ENCODE peak calls at places on chromosomes 1 and 21, in four cellular contexts. M is GM12878, U is HepG2, F is K562. G is an unnamed sample.

GRCh38 chr1:181094402-181094801 is 5.9 kb downstream of the IER5 start:
- DNase-seq in M (no peak), F (no peak), U (no peak), G (no peak)

GRCh38 chr1:99503276-99503747 is 142.6 kb upstream of the PALMD start:
- DNase-seq in U (no peak), M (no peak), F (peak), G (no peak)

GRCh38 chr1:170594227-170594626 is 62.3 kb downstream of the GORAB start:
- DNase-seq in M (no peak), U (no peak), F (no peak), G (no peak)

GRCh38 chr1:22653741-22654140 is 705 bp downstream of the C1QB start:
- DNase-seq in U (no peak), M (no peak), F (no peak), G (no peak)

GRCh38 chr1:147273409-147274307 is 31.2 kb downstream of the CHD1L start:
- DNase-seq in M (peak), U (peak), F (peak), G (peak)

GRCh38 chr1:87790756-87791155 is 462.1 kb downstream of the LMO4 start:
- DNase-seq in M (no peak), F (no peak), U (no peak), G (no peak)

GRCh38 chr1:22229374-22229773 is 86.5 kb upstream of the WNT4 start:
- DNase-seq in M (no peak), F (no peak), U (no peak), G (no peak)

GRCh38 chr1:205301220-205301821 is 20.2 kb downstream of the NUAK2 start:
- DNase-seq in U (peak), F (no peak), M (no peak), G (peak)

GRCh38 chr1:53552146-53552940 is 93.1 kb downstream of the DMRTB1 start:
- DNase-seq in U (no peak), M (no peak), F (no peak), G (no peak)

GRCh38 chr1:202692959-202693555 is 17.2 kb downstream of the SYT2 start:
- DNase-seq in F (peak), M (no peak), U (peak), G (peak)

GRCh38 chr1:50346621-50347020 is 76.6 kb downstream of the DMRTA2 start:
- DNase-seq in M (no peak), U (no peak), F (no peak), G (no peak)

GRCh38 chr1:41900611-41901444 is 17.9 kb downstream of the HIVEP3 start:
- DNase-seq in U (no peak), M (no peak), F (no peak), G (no peak)

GRCh38 chr1:185720633-185721272 is 13.4 kb upstream of the HMCN1 start:
- DNase-seq in M (no peak), U (peak), F (no peak), G (no peak)

GRCh38 chr1:48741380-48741779 is 35.3 kb downstream of the BEND5 start:
- DNase-seq in F (no peak), M (no peak), U (no peak), G (no peak)

GRCh38 chr1:80023366-80023765 is 1016.8 kb upstream of the ADGRL4 start:
- DNase-seq in M (no peak), F (no peak), U (no peak), G (no peak)

GRCh38 chr1:3552751-3553150 is 58.6 kb downstream of the MEGF6 start:
- DNase-seq in F (no peak), U (no peak), M (no peak), G (no peak)

GRCh38 chr1:203367051-203367450 is 16.1 kb upstream of the FMOD start:
- DNase-seq in F (no peak), M (no peak), U (no peak), G (no peak)

GRCh38 chr1:151536499-151536898 is 3.6 kb upstream of the TUFT1 start:
- DNase-seq in M (no peak), F (no peak), U (no peak), G (no peak)

GRCh38 chr1:186559601-186560116 is 98.7 kb upstream of the PDC start:
- DNase-seq in F (no peak), M (no peak), U (no peak), G (no peak)

GRCh38 chr1:223010552-223011229 is 132.4 kb downstream of the TLR5 start:
- DNase-seq in F (no peak), U (peak), M (no peak), G (no peak)

GRCh38 chr1:157034137-157034800 is 11.3 kb downstream of the ARHGEF11 start:
- DNase-seq in U (peak), M (no peak), F (no peak), G (no peak)

GRCh38 chr1:210448293-210448892 is 119.7 kb downstream of the HHAT start:
- DNase-seq in M (no peak), F (peak), U (peak), G (peak)

GRCh38 chr1:228452194-228453021 is 34.8 kb upstream of the RNF187 start:
- DNase-seq in M (no peak), U (no peak), F (peak), G (no peak)

GRCh38 chr21:17726047-17726446 is 93.1 kb downstream of the C21orf91 start:
- DNase-seq in F (no peak), M (no peak), U (peak), G (peak)

GRCh38 chr1:70353641-70354331 is 736 bp downstream of the ANKRD13C start:
- DNase-seq in U (peak), M (peak), F (peak), G (peak)

GRCh38 chr1:100835866-100836842 is 58.5 kb downstream of the EXTL2 start:
- DNase-seq in U (no peak), F (no peak), M (no peak), G (no peak)

GRCh38 chr21:45256021-45256911 is 31.4 kb downstream of the POFUT2 start:
- DNase-seq in F (no peak), M (no peak), U (no peak), G (no peak)

GRCh38 chr1:38860464-38860816 is 868 bp upstream of the RRAGC start:
- DNase-seq in M (no peak), U (peak), F (peak), G (no peak)

GRCh38 chr1:222618880-222619321 is 1.0 kb downstream of the MIA3 start:
- DNase-seq in F (peak), M (no peak), U (peak), G (peak)

GRCh38 chr1:183023146-183023600 is at the start of gene LAMC1:
- DNase-seq in U (peak), F (peak), M (no peak), G (peak)

GRCh38 chr1:31954607-31955283 is 16.6 kb upstream of the PTP4A2 start:
- DNase-seq in F (peak), M (no peak), U (peak), G (no peak)
- TF ChIP-seq FOXM1 in F (peak), M (no peak), U (no peak), G (no peak)

GRCh38 chr21:32253215-32253641 is 25.6 kb downstream of the MIS18A start:
- DNase-seq in M (no peak), F (no peak), U (no peak), G (no peak)
- TF ChIP-seq TARDBP in M (no peak), F (no peak), U (no peak), G (no peak)

GRCh38 chr1:230878584-230878975 is 10.3 kb upstream of the C1orf198 start:
- DNase-seq in F (no peak), M (no peak), U (no peak), G (no peak)
- TF ChIP-seq FOXM1 in F (no peak), M (no peak), U (no peak), G (no peak)

GRCh38 chr1:176379626-176380339 is 83.2 kb upstream of the PAPPA2 start:
- DNase-seq in M (no peak), F (no peak), U (no peak), G (no peak)
- TF ChIP-seq TARDBP in M (no peak), F (no peak), U (no peak), G (no peak)

GRCh38 chr1:28447674-28448073 is 58.2 kb upstream of the RCC1 start:
- DNase-seq in U (peak), M (no peak), F (no peak), G (no peak)
- TF ChIP-seq FOXM1 in U (no peak), M (no peak), F (no peak), G (no peak)

GRCh38 chr1:83033682-83034081 is 965.2 kb downstream of the TTLL7 start:
- DNase-seq in U (no peak), F (no peak), M (no peak), G (no peak)
- TF ChIP-seq TARDBP in U (no peak), F (no peak), M (no peak), G (no peak)

GRCh38 chr1:6625579-6626149 is 996 bp downstream of the THAP3 start:
- DNase-seq in U (no peak), F (no peak), M (no peak), G (no peak)
- TF ChIP-seq FOXM1 in U (no peak), F (no peak), M (no peak), G (no peak)

GRCh38 chr1:73637275-73637674 is 560.7 kb downstream of the LRRIQ3 start:
- DNase-seq in U (no peak), M (no peak), F (no peak), G (no peak)

GRCh38 chr1:73639494-73639893 is 558.5 kb downstream of the LRRIQ3 start:
- DNase-seq in F (no peak), U (no peak), M (no peak), G (no peak)

GRCh38 chr1:73635021-73635420 is 563.0 kb downstream of the LRRIQ3 start:
- DNase-seq in F (no peak), M (no peak), U (no peak), G (no peak)
- TF ChIP-seq TARDBP in F (no peak), M (no peak), U (no peak), G (no peak)

G was measured in HEK293T.